ENCODE peak calls at places on chromosomes 2 and 18, in six cellular contexts. Q is NCI-H1105, L is cardiac fibroblast, A is GM13976, V is myocyte, Z is cortex of kidney. W is an unnamed sample.
A peak's percentile ranks its signal among the peaks of the same experiment; 100 is the strongest.

GRCh38 chr2:106269591-106270291 is 75.6 kb upstream of the UXS1 start:
- DNase-seq in Q (peak; percentile 54), L (peak; percentile 4), A (peak; percentile 55), V (no peak), Z (no peak), W (peak; percentile 76)

GRCh38 chr2:85692039-85692645 is 2.0 kb upstream of the GNLY start:
- DNase-seq in Q (no peak), L (no peak), A (no peak), V (no peak), Z (no peak), W (no peak)

GRCh38 chr2:48423376-48423775 is 106.6 kb upstream of the STON1 start:
- DNase-seq in Q (no peak), L (peak; percentile 93), A (no peak), V (no peak), Z (no peak), W (no peak)

GRCh38 chr2:62423235-62423634 is 82.8 kb downstream of the TMEM17 start:
- DNase-seq in Q (no peak), L (peak; percentile 19), A (no peak), V (no peak), Z (no peak), W (no peak)

GRCh38 chr2:231003186-231003585 is 7.3 kb downstream of the SPATA3 start:
- DNase-seq in Q (no peak), L (no peak), A (no peak), V (no peak), Z (no peak), W (no peak)

GRCh38 chr18:58466636-58467205 is 162.2 kb downstream of the ALPK2 start:
- DNase-seq in Q (peak; percentile 3), L (no peak), A (no peak), V (no peak), Z (no peak), W (no peak)

GRCh38 chr18:24913507-24914147 is 438.3 kb downstream of the ZNF521 start:
- DNase-seq in Q (no peak), L (no peak), A (no peak), V (no peak), Z (no peak), W (no peak)

GRCh38 chr2:18522484-18523146 is 37.8 kb downstream of the RDH14 start:
- DNase-seq in Q (no peak), L (peak; percentile 51), A (no peak), V (no peak), Z (no peak), W (no peak)

GRCh38 chr2:142849818-142850217 is 27.6 kb upstream of the KYNU start:
- DNase-seq in Q (no peak), L (peak; percentile 43), A (no peak), V (no peak), Z (no peak), W (no peak)

GRCh38 chr2:193627918-193628254 is 1433.2 kb upstream of the TMEFF2 start:
- DNase-seq in Q (no peak), L (no peak), A (no peak), V (no peak), Z (no peak), W (no peak)

GRCh38 chr2:172849519-172850217 is 114.0 kb downstream of the RAPGEF4 start:
- DNase-seq in Q (no peak), L (no peak), A (no peak), V (no peak), Z (no peak), W (no peak)

GRCh38 chr2:168210898-168211570 is 36.4 kb downstream of the STK39 start:
- DNase-seq in Q (no peak), L (peak; percentile 93), A (no peak), V (peak; percentile 88), Z (no peak), W (peak; percentile 13)

GRCh38 chr2:226445216-226445861 is 354.3 kb downstream of the IRS1 start:
- DNase-seq in Q (no peak), L (no peak), A (no peak), V (no peak), Z (no peak), W (no peak)

GRCh38 chr18:10057401-10057800 is 143.6 kb downstream of the VAPA start:
- DNase-seq in Q (no peak), L (no peak), A (no peak), V (peak; percentile 20), Z (no peak), W (no peak)

GRCh38 chr2:68807821-68808266 is 63.4 kb downstream of the BMP10 start:
- DNase-seq in Q (no peak), L (peak; percentile 22), A (no peak), V (no peak), Z (no peak), W (no peak)

W was measured in SHP77.